ENCODE peak calls at places on chromosomes 6 and 20, in five cellular contexts. One of them, this sample, is unnamed.

GRCh38 chr6:11700118-11700718 is 78.4 kb downstream of the ADTRP start:
- DNase-seq in A549: peak; percentile 26
- DNase-seq in gastrocnemius medialis: no peak
- DNase-seq in breast epithelium: no peak
- DNase-seq in H1: no peak
- DNase-seq in this sample: no peak

GRCh38 chr6:144284753-144285547 is at the start of gene UTRN:
- DNase-seq in A549: peak; percentile 57
- DNase-seq in gastrocnemius medialis: peak; percentile 56
- DNase-seq in breast epithelium: peak; percentile 71
- DNase-seq in H1: no peak
- DNase-seq in this sample: peak; percentile 96

GRCh38 chr20:19692685-19693119 is 65.4 kb upstream of the RIN2 start:
- DNase-seq in A549: peak; percentile 71
- DNase-seq in gastrocnemius medialis: no peak
- DNase-seq in breast epithelium: peak; percentile 70
- DNase-seq in H1: peak; percentile 19
- DNase-seq in this sample: peak; percentile 49

GRCh38 chr6:84588697-84589080 is 175.7 kb downstream of the TBX18 start:
- DNase-seq in A549: no peak
- DNase-seq in gastrocnemius medialis: no peak
- DNase-seq in breast epithelium: no peak
- DNase-seq in H1: no peak
- DNase-seq in this sample: no peak

GRCh38 chr6:89951574-89952360 is 57.5 kb downstream of the GJA10 start:
- DNase-seq in A549: no peak
- DNase-seq in gastrocnemius medialis: no peak
- DNase-seq in breast epithelium: no peak
- DNase-seq in H1: peak; percentile 23
- DNase-seq in this sample: no peak

GRCh38 chr6:162377735-162378134 is 349.8 kb downstream of the PRKN start:
- DNase-seq in A549: no peak
- DNase-seq in gastrocnemius medialis: no peak
- DNase-seq in breast epithelium: no peak
- DNase-seq in H1: no peak
- DNase-seq in this sample: no peak

GRCh38 chr20:21377701-21378100 is 19.6 kb downstream of the NKX2-4 start:
- DNase-seq in A549: no peak
- DNase-seq in gastrocnemius medialis: no peak
- DNase-seq in breast epithelium: no peak
- DNase-seq in H1: no peak
- DNase-seq in this sample: no peak

GRCh38 chr6:155201461-155202226 is 62.2 kb upstream of the CLDN20 start:
- DNase-seq in A549: no peak
- DNase-seq in gastrocnemius medialis: no peak
- DNase-seq in breast epithelium: no peak
- DNase-seq in H1: no peak
- DNase-seq in this sample: no peak

GRCh38 chr6:33213166-33213988 is 5.1 kb downstream of the RING1 start:
- DNase-seq in A549: no peak
- DNase-seq in gastrocnemius medialis: no peak
- DNase-seq in breast epithelium: no peak
- DNase-seq in H1: no peak
- DNase-seq in this sample: peak; percentile 87
- TF ChIP-seq POLR2A in A549: no peak
- TF ChIP-seq POLR2A in gastrocnemius medialis: no peak
- TF ChIP-seq POLR2A in breast epithelium: no peak
- TF ChIP-seq POLR2A in H1: peak; percentile 62
- TF ChIP-seq POLR2A in this sample: no peak

DNA sequence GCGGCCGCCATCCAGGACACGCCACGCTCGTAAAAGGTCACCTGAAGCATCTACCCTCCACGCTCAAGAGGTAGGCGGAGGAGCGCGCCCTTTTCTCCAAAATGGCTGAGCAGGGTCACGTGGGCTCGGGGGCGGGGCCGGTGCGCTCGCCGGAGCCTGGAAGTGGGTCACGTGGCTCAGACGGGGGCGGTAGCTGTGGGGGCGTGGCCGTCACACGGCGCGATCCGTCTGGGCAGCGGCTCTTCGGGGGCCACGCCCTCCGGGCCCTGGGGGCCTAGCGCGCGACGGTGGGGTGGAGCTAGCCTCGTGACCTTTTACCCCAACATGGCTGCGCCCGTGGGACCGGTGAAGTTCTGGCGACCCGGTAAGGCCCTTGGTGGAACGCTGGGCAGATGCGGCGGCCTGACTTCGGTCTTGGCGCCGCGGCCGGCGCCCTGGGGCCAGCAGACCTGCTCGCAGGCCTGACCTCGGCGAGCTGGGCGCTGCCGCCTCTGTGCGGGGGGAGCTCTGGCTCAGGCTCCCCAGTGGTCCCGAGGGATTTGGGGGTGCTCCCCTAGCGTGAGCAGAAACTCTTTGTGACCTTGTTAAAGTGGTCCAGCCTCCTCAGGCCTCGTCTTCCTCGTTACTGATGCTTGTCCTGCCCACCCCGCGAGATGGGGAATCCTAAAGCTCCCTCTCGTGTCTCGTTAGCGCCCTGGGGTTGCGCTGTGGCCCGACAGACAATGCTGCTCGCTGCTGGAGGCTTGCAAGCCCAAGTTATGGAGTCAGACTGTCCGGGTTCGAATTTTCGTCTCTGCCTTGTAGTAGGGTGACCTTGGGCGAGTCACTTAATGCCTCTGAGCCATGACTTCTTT is at the start of gene DHX35:
- DNase-seq in A549: peak; percentile 91
- DNase-seq in gastrocnemius medialis: peak; percentile 96
- DNase-seq in breast epithelium: peak; percentile 98
- DNase-seq in H1: peak; percentile 91
- DNase-seq in this sample: peak; percentile 100
- TF ChIP-seq CTCF in A549: peak; percentile 31
- TF ChIP-seq CTCF in gastrocnemius medialis: peak; percentile 40
- TF ChIP-seq CTCF in breast epithelium: no peak
- TF ChIP-seq CTCF in H1: no peak
- TF ChIP-seq CTCF in this sample: no peak

DNA sequence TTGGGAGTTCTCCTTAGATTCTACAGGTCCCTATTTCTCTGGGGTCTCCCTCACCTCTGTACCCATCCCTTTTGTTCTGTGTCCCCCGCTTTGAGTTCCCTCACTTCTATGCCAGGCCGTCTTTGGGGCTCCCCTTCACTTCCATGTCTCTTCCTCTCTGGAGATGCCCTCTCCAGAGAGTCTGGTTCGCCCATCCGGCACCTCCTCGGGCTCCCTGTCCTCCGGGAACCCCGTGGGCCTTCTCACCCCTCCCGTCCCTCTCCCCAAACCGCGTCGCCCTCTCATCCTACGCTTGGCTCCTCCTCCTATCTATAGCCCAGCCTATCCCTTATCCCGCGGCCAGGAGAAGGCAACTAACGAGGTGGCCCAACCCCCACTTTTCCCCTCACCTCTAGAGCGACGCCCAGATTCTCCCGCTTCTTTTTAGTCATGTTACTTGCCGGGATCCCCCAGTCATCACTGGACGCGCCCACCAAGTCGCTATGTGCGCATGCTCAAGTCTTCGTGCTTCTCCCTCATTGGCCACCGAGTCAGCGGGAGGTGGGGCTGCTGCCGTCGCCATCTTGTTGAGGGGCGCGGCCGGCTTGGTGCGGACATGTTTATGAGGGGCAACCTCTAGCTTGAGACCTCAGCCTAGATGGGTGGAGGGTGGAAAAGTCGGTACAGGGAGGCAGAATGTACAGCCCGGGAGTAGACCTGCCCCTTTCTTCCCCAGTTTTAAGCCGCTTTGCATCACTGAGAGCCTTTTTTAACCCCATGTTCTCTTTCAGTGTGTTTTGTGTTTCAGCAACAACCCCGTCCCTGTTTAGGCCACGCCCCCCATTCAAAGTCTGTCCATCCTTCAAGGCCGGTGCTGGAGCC is at the start of gene CCDC167:
- DNase-seq in A549: peak; percentile 88
- DNase-seq in gastrocnemius medialis: peak; percentile 85
- DNase-seq in breast epithelium: peak; percentile 92
- DNase-seq in H1: peak; percentile 99
- DNase-seq in this sample: peak; percentile 99
- TF ChIP-seq POLR2A in A549: peak; percentile 29
- TF ChIP-seq POLR2A in gastrocnemius medialis: no peak
- TF ChIP-seq POLR2A in breast epithelium: no peak
- TF ChIP-seq POLR2A in H1: peak; percentile 60
- TF ChIP-seq POLR2A in this sample: no peak

GRCh38 chr6:25465931-25466330 is 186.1 kb upstream of the SCGN start:
- DNase-seq in A549: no peak
- DNase-seq in gastrocnemius medialis: no peak
- DNase-seq in breast epithelium: no peak
- DNase-seq in H1: no peak
- DNase-seq in this sample: no peak

GRCh38 chr6:25472314-25472713 is 179.7 kb upstream of the SCGN start:
- DNase-seq in A549: peak; percentile 5
- DNase-seq in gastrocnemius medialis: no peak
- DNase-seq in breast epithelium: no peak
- DNase-seq in H1: no peak
- DNase-seq in this sample: no peak

GRCh38 chr6:25468881-25469280 is 183.1 kb upstream of the SCGN start:
- DNase-seq in A549: no peak
- DNase-seq in gastrocnemius medialis: no peak
- DNase-seq in breast epithelium: no peak
- DNase-seq in H1: no peak
- DNase-seq in this sample: no peak

GRCh38 chr6:25473447-25473846 is 178.6 kb upstream of the SCGN start:
- DNase-seq in A549: no peak
- DNase-seq in gastrocnemius medialis: no peak
- DNase-seq in breast epithelium: no peak
- DNase-seq in H1: no peak
- DNase-seq in this sample: no peak

GRCh38 chr6:25469797-25470388 is 182.1 kb upstream of the SCGN start:
- DNase-seq in A549: no peak
- DNase-seq in gastrocnemius medialis: no peak
- DNase-seq in breast epithelium: no peak
- DNase-seq in H1: no peak
- DNase-seq in this sample: no peak
- TF ChIP-seq CTCF in A549: no peak
- TF ChIP-seq CTCF in gastrocnemius medialis: no peak
- TF ChIP-seq CTCF in breast epithelium: no peak
- TF ChIP-seq CTCF in H1: no peak
- TF ChIP-seq CTCF in this sample: no peak

GRCh38 chr6:14470697-14471096 is 353.1 kb downstream of the CD83 start:
- DNase-seq in A549: no peak
- DNase-seq in gastrocnemius medialis: no peak
- DNase-seq in breast epithelium: no peak
- DNase-seq in H1: no peak
- DNase-seq in this sample: no peak
- TF ChIP-seq POLR2A in A549: no peak
- TF ChIP-seq POLR2A in gastrocnemius medialis: no peak
- TF ChIP-seq POLR2A in breast epithelium: no peak
- TF ChIP-seq POLR2A in H1: no peak
- TF ChIP-seq POLR2A in this sample: no peak

DNA sequence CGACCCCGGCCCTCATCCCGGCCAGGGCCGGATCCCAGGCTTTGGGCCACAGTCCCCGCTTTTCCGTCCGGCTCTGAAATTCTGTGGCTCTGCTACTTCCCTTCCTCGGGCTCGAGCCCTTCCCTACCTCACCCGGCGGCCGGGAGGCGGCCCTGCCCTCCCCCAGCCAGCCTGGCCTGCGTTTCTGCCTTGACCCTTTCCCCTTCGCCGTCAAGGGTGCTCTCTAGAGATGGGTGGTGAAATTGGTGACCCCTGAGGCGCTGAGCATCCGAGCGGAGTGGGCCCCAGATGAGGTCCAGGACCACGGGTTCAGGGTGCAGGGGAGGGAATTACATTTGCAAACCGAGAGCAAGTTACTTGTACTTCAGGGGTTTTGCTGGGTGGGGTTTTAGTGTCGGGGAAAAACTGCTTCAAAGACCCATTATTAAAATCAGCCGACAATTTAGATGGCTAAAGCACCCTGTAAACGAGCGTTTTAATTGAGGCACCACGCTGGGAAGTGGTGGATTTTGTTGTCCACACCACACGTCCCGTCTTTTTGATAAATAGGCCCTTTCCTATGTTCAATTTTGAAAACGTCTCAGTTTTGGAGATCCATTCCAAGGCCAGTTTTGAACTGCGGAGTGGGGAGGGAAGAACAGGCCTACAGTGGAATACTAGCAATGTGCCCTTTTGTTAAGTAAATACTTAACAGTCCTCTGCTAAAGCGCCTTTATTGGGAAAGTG is 9.9 kb downstream of the TFAP2A start:
- DNase-seq in A549: no peak
- DNase-seq in gastrocnemius medialis: no peak
- DNase-seq in breast epithelium: no peak
- DNase-seq in H1: no peak
- DNase-seq in this sample: no peak
- TF ChIP-seq CTCF in A549: no peak
- TF ChIP-seq CTCF in gastrocnemius medialis: no peak
- TF ChIP-seq CTCF in breast epithelium: no peak
- TF ChIP-seq CTCF in H1: no peak
- TF ChIP-seq CTCF in this sample: no peak

DNA sequence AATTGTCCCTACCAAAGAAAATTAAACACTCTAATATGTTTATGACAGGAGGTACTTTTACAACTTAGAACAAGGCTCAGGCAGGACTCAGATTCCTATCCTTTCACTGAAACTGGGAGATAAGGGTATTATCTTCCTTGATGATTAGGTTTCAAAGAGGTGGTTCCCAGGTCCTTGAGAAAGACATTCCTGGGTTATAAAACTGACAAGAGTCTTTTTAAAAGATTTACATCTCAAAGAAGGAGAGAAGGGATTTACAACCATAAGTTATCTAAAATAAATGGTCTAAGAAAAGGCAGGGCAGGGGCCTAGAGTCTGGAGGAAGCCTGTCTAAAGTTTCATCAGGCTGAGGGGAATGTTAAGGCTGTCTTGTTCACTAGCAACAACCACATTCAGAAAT is 1492.5 kb downstream of the HACE1 start:
- DNase-seq in A549: no peak
- DNase-seq in gastrocnemius medialis: no peak
- DNase-seq in breast epithelium: no peak
- DNase-seq in H1: no peak
- DNase-seq in this sample: no peak
- TF ChIP-seq POLR2A in A549: no peak
- TF ChIP-seq POLR2A in gastrocnemius medialis: no peak
- TF ChIP-seq POLR2A in breast epithelium: no peak
- TF ChIP-seq POLR2A in H1: no peak
- TF ChIP-seq POLR2A in this sample: no peak

GRCh38 chr6:29598348-29598747 is 13.4 kb downstream of the OR2H2 start:
- DNase-seq in A549: no peak
- DNase-seq in gastrocnemius medialis: no peak
- DNase-seq in breast epithelium: no peak
- DNase-seq in H1: no peak
- DNase-seq in this sample: no peak

GRCh38 chr6:29603456-29603855 is 18.5 kb downstream of the OR2H2 start:
- DNase-seq in A549: no peak
- DNase-seq in gastrocnemius medialis: no peak
- DNase-seq in breast epithelium: no peak
- DNase-seq in H1: no peak
- DNase-seq in this sample: no peak

GRCh38 chr6:29603930-29604329 is 19.0 kb downstream of the OR2H2 start:
- DNase-seq in A549: no peak
- DNase-seq in gastrocnemius medialis: no peak
- DNase-seq in breast epithelium: no peak
- DNase-seq in H1: no peak
- DNase-seq in this sample: no peak

GRCh38 chr6:29597184-29597583 is 12.3 kb downstream of the OR2H2 start:
- DNase-seq in A549: no peak
- DNase-seq in gastrocnemius medialis: no peak
- DNase-seq in breast epithelium: no peak
- DNase-seq in H1: no peak
- DNase-seq in this sample: no peak

GRCh38 chr6:29602564-29603361 is 17.8 kb downstream of the OR2H2 start:
- DNase-seq in A549: peak; percentile 20
- DNase-seq in gastrocnemius medialis: no peak
- DNase-seq in breast epithelium: no peak
- DNase-seq in H1: no peak
- DNase-seq in this sample: no peak
- TF ChIP-seq CTCF in A549: peak; percentile 11
- TF ChIP-seq CTCF in gastrocnemius medialis: no peak
- TF ChIP-seq CTCF in breast epithelium: no peak
- TF ChIP-seq CTCF in H1: peak; percentile 38
- TF ChIP-seq CTCF in this sample: no peak